ENCODE peak calls at places on chromosomes 3 and 15, in seven cellular contexts. One of them, this sample, is unnamed.
A peak's percentile ranks its signal among the peaks of the same experiment; 100 is the strongest.

GRCh38 chr3:37742574-37743212 is 119.0 kb upstream of the CTDSPL start:
- DNase-seq in NCI-H1092 treated with DMSO at 0.1 percent for 48 hours: no peak
- DNase-seq in NCI-H1105 treated with DMSO at 0.1 percent for 48 hours: no peak
- DNase-seq in heart right ventricle: no peak
- DNase-seq in activated CD8-positive, alpha-beta T cell treated with anti-CD3 and anti-CD28 coated beads, Interleukin-2, amount 10 ng/mL, durations not matched to agents 7 days and 5 days: no peak
- DNase-seq in NCI-H1417: no peak
- DNase-seq in activated effector memory CD4-positive, alpha-beta T cell treated with anti-CD3 and anti-CD28 coated beads, Interleukin-2, amount 50 U/mL, for 16 hours: no peak
- DNase-seq in this sample: no peak

GRCh38 chr3:158509891-158510290 is 61.1 kb upstream of the MLF1 start:
- DNase-seq in NCI-H1092 treated with DMSO at 0.1 percent for 48 hours: no peak
- DNase-seq in heart right ventricle: no peak
- DNase-seq in activated effector memory CD4-positive, alpha-beta T cell treated with anti-CD3 and anti-CD28 coated beads, Interleukin-2, amount 50 U/mL, for 16 hours: no peak
- DNase-seq in NCI-H1417: no peak
- DNase-seq in activated CD8-positive, alpha-beta T cell treated with anti-CD3 and anti-CD28 coated beads, Interleukin-2, amount 10 ng/mL, durations not matched to agents 7 days and 5 days: no peak
- DNase-seq in NCI-H1105 treated with DMSO at 0.1 percent for 48 hours: no peak
- DNase-seq in this sample: no peak

GRCh38 chr15:69729167-69729748 is 276.6 kb downstream of the RPLP1 start:
- DNase-seq in NCI-H1417: no peak
- DNase-seq in NCI-H1092 treated with DMSO at 0.1 percent for 48 hours: no peak
- DNase-seq in heart right ventricle: no peak
- DNase-seq in NCI-H1105 treated with DMSO at 0.1 percent for 48 hours: peak; percentile 21
- DNase-seq in activated effector memory CD4-positive, alpha-beta T cell treated with anti-CD3 and anti-CD28 coated beads, Interleukin-2, amount 50 U/mL, for 16 hours: peak; percentile 91
- DNase-seq in activated CD8-positive, alpha-beta T cell treated with anti-CD3 and anti-CD28 coated beads, Interleukin-2, amount 10 ng/mL, durations not matched to agents 7 days and 5 days: peak; percentile 81
- DNase-seq in this sample: no peak

GRCh38 chr3:129429080-129429451 is 630 bp upstream of the EFCAB12 start:
- DNase-seq in activated CD8-positive, alpha-beta T cell treated with anti-CD3 and anti-CD28 coated beads, Interleukin-2, amount 10 ng/mL, durations not matched to agents 7 days and 5 days: no peak
- DNase-seq in NCI-H1092 treated with DMSO at 0.1 percent for 48 hours: no peak
- DNase-seq in heart right ventricle: no peak
- DNase-seq in NCI-H1105 treated with DMSO at 0.1 percent for 48 hours: no peak
- DNase-seq in NCI-H1417: no peak
- DNase-seq in activated effector memory CD4-positive, alpha-beta T cell treated with anti-CD3 and anti-CD28 coated beads, Interleukin-2, amount 50 U/mL, for 16 hours: no peak
- DNase-seq in this sample: no peak

GRCh38 chr15:73631915-73632669 is 1.1 kb downstream of the NPTN start:
- DNase-seq in NCI-H1092 treated with DMSO at 0.1 percent for 48 hours: peak; percentile 8
- DNase-seq in heart right ventricle: no peak
- DNase-seq in activated effector memory CD4-positive, alpha-beta T cell treated with anti-CD3 and anti-CD28 coated beads, Interleukin-2, amount 50 U/mL, for 16 hours: peak; percentile 63
- DNase-seq in activated CD8-positive, alpha-beta T cell treated with anti-CD3 and anti-CD28 coated beads, Interleukin-2, amount 10 ng/mL, durations not matched to agents 7 days and 5 days: no peak
- DNase-seq in NCI-H1105 treated with DMSO at 0.1 percent for 48 hours: peak; percentile 6
- DNase-seq in NCI-H1417: peak; percentile 65
- DNase-seq in this sample: no peak

GRCh38 chr3:3089017-3089416 is 21.2 kb downstream of the IL5RA start:
- DNase-seq in activated effector memory CD4-positive, alpha-beta T cell treated with anti-CD3 and anti-CD28 coated beads, Interleukin-2, amount 50 U/mL, for 16 hours: no peak
- DNase-seq in NCI-H1105 treated with DMSO at 0.1 percent for 48 hours: no peak
- DNase-seq in NCI-H1417: no peak
- DNase-seq in NCI-H1092 treated with DMSO at 0.1 percent for 48 hours: no peak
- DNase-seq in activated CD8-positive, alpha-beta T cell treated with anti-CD3 and anti-CD28 coated beads, Interleukin-2, amount 10 ng/mL, durations not matched to agents 7 days and 5 days: no peak
- DNase-seq in heart right ventricle: no peak
- DNase-seq in this sample: no peak

GRCh38 chr3:17384567-17385296 is 357.7 kb downstream of the TBC1D5 start:
- DNase-seq in NCI-H1105 treated with DMSO at 0.1 percent for 48 hours: no peak
- DNase-seq in activated CD8-positive, alpha-beta T cell treated with anti-CD3 and anti-CD28 coated beads, Interleukin-2, amount 10 ng/mL, durations not matched to agents 7 days and 5 days: no peak
- DNase-seq in heart right ventricle: no peak
- DNase-seq in NCI-H1417: no peak
- DNase-seq in NCI-H1092 treated with DMSO at 0.1 percent for 48 hours: no peak
- DNase-seq in activated effector memory CD4-positive, alpha-beta T cell treated with anti-CD3 and anti-CD28 coated beads, Interleukin-2, amount 50 U/mL, for 16 hours: no peak
- DNase-seq in this sample: no peak

GRCh38 chr3:124142389-124142970 is 150.6 kb upstream of the ROPN1 start:
- DNase-seq in NCI-H1092 treated with DMSO at 0.1 percent for 48 hours: no peak
- DNase-seq in NCI-H1105 treated with DMSO at 0.1 percent for 48 hours: no peak
- DNase-seq in NCI-H1417: peak; percentile 22
- DNase-seq in activated effector memory CD4-positive, alpha-beta T cell treated with anti-CD3 and anti-CD28 coated beads, Interleukin-2, amount 50 U/mL, for 16 hours: no peak
- DNase-seq in activated CD8-positive, alpha-beta T cell treated with anti-CD3 and anti-CD28 coated beads, Interleukin-2, amount 10 ng/mL, durations not matched to agents 7 days and 5 days: no peak
- DNase-seq in heart right ventricle: no peak
- DNase-seq in this sample: no peak

GRCh38 chr15:34647569-34648334 is 64.3 kb upstream of the GOLGA8B start:
- DNase-seq in heart right ventricle: no peak
- DNase-seq in activated effector memory CD4-positive, alpha-beta T cell treated with anti-CD3 and anti-CD28 coated beads, Interleukin-2, amount 50 U/mL, for 16 hours: no peak
- DNase-seq in NCI-H1417: no peak
- DNase-seq in NCI-H1092 treated with DMSO at 0.1 percent for 48 hours: no peak
- DNase-seq in activated CD8-positive, alpha-beta T cell treated with anti-CD3 and anti-CD28 coated beads, Interleukin-2, amount 10 ng/mL, durations not matched to agents 7 days and 5 days: no peak
- DNase-seq in NCI-H1105 treated with DMSO at 0.1 percent for 48 hours: peak; percentile 1
- DNase-seq in this sample: no peak

GRCh38 chr3:99884484-99884883 is 66.8 kb downstream of the CMSS1 start:
- DNase-seq in NCI-H1092 treated with DMSO at 0.1 percent for 48 hours: no peak
- DNase-seq in NCI-H1105 treated with DMSO at 0.1 percent for 48 hours: no peak
- DNase-seq in activated CD8-positive, alpha-beta T cell treated with anti-CD3 and anti-CD28 coated beads, Interleukin-2, amount 10 ng/mL, durations not matched to agents 7 days and 5 days: no peak
- DNase-seq in activated effector memory CD4-positive, alpha-beta T cell treated with anti-CD3 and anti-CD28 coated beads, Interleukin-2, amount 50 U/mL, for 16 hours: no peak
- DNase-seq in heart right ventricle: no peak
- DNase-seq in NCI-H1417: no peak
- DNase-seq in this sample: no peak

GRCh38 chr3:18134386-18135082 is 290.6 kb downstream of the SATB1 start:
- DNase-seq in NCI-H1105 treated with DMSO at 0.1 percent for 48 hours: no peak
- DNase-seq in NCI-H1092 treated with DMSO at 0.1 percent for 48 hours: no peak
- DNase-seq in NCI-H1417: no peak
- DNase-seq in heart right ventricle: no peak
- DNase-seq in activated CD8-positive, alpha-beta T cell treated with anti-CD3 and anti-CD28 coated beads, Interleukin-2, amount 10 ng/mL, durations not matched to agents 7 days and 5 days: no peak
- DNase-seq in activated effector memory CD4-positive, alpha-beta T cell treated with anti-CD3 and anti-CD28 coated beads, Interleukin-2, amount 50 U/mL, for 16 hours: no peak
- DNase-seq in this sample: no peak

GRCh38 chr3:113105980-113106379 is 105.4 kb upstream of the BOC start:
- DNase-seq in NCI-H1105 treated with DMSO at 0.1 percent for 48 hours: no peak
- DNase-seq in NCI-H1417: no peak
- DNase-seq in activated CD8-positive, alpha-beta T cell treated with anti-CD3 and anti-CD28 coated beads, Interleukin-2, amount 10 ng/mL, durations not matched to agents 7 days and 5 days: no peak
- DNase-seq in activated effector memory CD4-positive, alpha-beta T cell treated with anti-CD3 and anti-CD28 coated beads, Interleukin-2, amount 50 U/mL, for 16 hours: no peak
- DNase-seq in NCI-H1092 treated with DMSO at 0.1 percent for 48 hours: no peak
- DNase-seq in heart right ventricle: no peak
- DNase-seq in this sample: no peak

GRCh38 chr3:152474585-152474984 is 205.9 kb downstream of the MBNL1 start:
- DNase-seq in heart right ventricle: no peak
- DNase-seq in NCI-H1105 treated with DMSO at 0.1 percent for 48 hours: peak; percentile 56
- DNase-seq in NCI-H1092 treated with DMSO at 0.1 percent for 48 hours: peak; percentile 14
- DNase-seq in activated effector memory CD4-positive, alpha-beta T cell treated with anti-CD3 and anti-CD28 coated beads, Interleukin-2, amount 50 U/mL, for 16 hours: no peak
- DNase-seq in NCI-H1417: peak; percentile 25
- DNase-seq in activated CD8-positive, alpha-beta T cell treated with anti-CD3 and anti-CD28 coated beads, Interleukin-2, amount 10 ng/mL, durations not matched to agents 7 days and 5 days: peak; percentile 36
- DNase-seq in this sample: no peak

GRCh38 chr3:44039006-44039405 is 202.7 kb upstream of the TOPAZ1 start:
- DNase-seq in NCI-H1417: no peak
- DNase-seq in NCI-H1105 treated with DMSO at 0.1 percent for 48 hours: no peak
- DNase-seq in activated CD8-positive, alpha-beta T cell treated with anti-CD3 and anti-CD28 coated beads, Interleukin-2, amount 10 ng/mL, durations not matched to agents 7 days and 5 days: no peak
- DNase-seq in NCI-H1092 treated with DMSO at 0.1 percent for 48 hours: no peak
- DNase-seq in heart right ventricle: no peak
- DNase-seq in activated effector memory CD4-positive, alpha-beta T cell treated with anti-CD3 and anti-CD28 coated beads, Interleukin-2, amount 50 U/mL, for 16 hours: no peak
- DNase-seq in this sample: no peak

GRCh38 chr3:150023239-150023636 is 52.5 kb upstream of the PFN2 start:
- DNase-seq in activated effector memory CD4-positive, alpha-beta T cell treated with anti-CD3 and anti-CD28 coated beads, Interleukin-2, amount 50 U/mL, for 16 hours: no peak
- DNase-seq in heart right ventricle: no peak
- DNase-seq in NCI-H1092 treated with DMSO at 0.1 percent for 48 hours: no peak
- DNase-seq in NCI-H1417: no peak
- DNase-seq in NCI-H1105 treated with DMSO at 0.1 percent for 48 hours: no peak
- DNase-seq in activated CD8-positive, alpha-beta T cell treated with anti-CD3 and anti-CD28 coated beads, Interleukin-2, amount 10 ng/mL, durations not matched to agents 7 days and 5 days: no peak
- DNase-seq in this sample: no peak

GRCh38 chr3:84547971-84548970 is 410.5 kb upstream of the CADM2 start:
- DNase-seq in heart right ventricle: no peak
- DNase-seq in NCI-H1105 treated with DMSO at 0.1 percent for 48 hours: no peak
- DNase-seq in activated CD8-positive, alpha-beta T cell treated with anti-CD3 and anti-CD28 coated beads, Interleukin-2, amount 10 ng/mL, durations not matched to agents 7 days and 5 days: no peak
- DNase-seq in activated effector memory CD4-positive, alpha-beta T cell treated with anti-CD3 and anti-CD28 coated beads, Interleukin-2, amount 50 U/mL, for 16 hours: no peak
- DNase-seq in NCI-H1092 treated with DMSO at 0.1 percent for 48 hours: peak; percentile 53
- DNase-seq in NCI-H1417: no peak
- DNase-seq in this sample: no peak

GRCh38 chr3:124034016-124034808 is 42.3 kb upstream of the ROPN1 start:
- DNase-seq in NCI-H1105 treated with DMSO at 0.1 percent for 48 hours: peak; percentile 48
- DNase-seq in activated effector memory CD4-positive, alpha-beta T cell treated with anti-CD3 and anti-CD28 coated beads, Interleukin-2, amount 50 U/mL, for 16 hours: peak; percentile 65
- DNase-seq in NCI-H1417: peak; percentile 56
- DNase-seq in activated CD8-positive, alpha-beta T cell treated with anti-CD3 and anti-CD28 coated beads, Interleukin-2, amount 10 ng/mL, durations not matched to agents 7 days and 5 days: peak; percentile 24
- DNase-seq in heart right ventricle: peak; percentile 31
- DNase-seq in NCI-H1092 treated with DMSO at 0.1 percent for 48 hours: peak; percentile 19
- DNase-seq in this sample: peak; percentile 84

GRCh38 chr3:17466028-17466427 is 276.4 kb downstream of the TBC1D5 start:
- DNase-seq in activated effector memory CD4-positive, alpha-beta T cell treated with anti-CD3 and anti-CD28 coated beads, Interleukin-2, amount 50 U/mL, for 16 hours: no peak
- DNase-seq in heart right ventricle: no peak
- DNase-seq in NCI-H1417: no peak
- DNase-seq in NCI-H1105 treated with DMSO at 0.1 percent for 48 hours: no peak
- DNase-seq in activated CD8-positive, alpha-beta T cell treated with anti-CD3 and anti-CD28 coated beads, Interleukin-2, amount 10 ng/mL, durations not matched to agents 7 days and 5 days: no peak
- DNase-seq in NCI-H1092 treated with DMSO at 0.1 percent for 48 hours: no peak
- DNase-seq in this sample: no peak

GRCh38 chr15:31457161-31457560 is 130.5 kb downstream of the KLF13 start:
- DNase-seq in heart right ventricle: no peak
- DNase-seq in activated effector memory CD4-positive, alpha-beta T cell treated with anti-CD3 and anti-CD28 coated beads, Interleukin-2, amount 50 U/mL, for 16 hours: no peak
- DNase-seq in NCI-H1417: no peak
- DNase-seq in activated CD8-positive, alpha-beta T cell treated with anti-CD3 and anti-CD28 coated beads, Interleukin-2, amount 10 ng/mL, durations not matched to agents 7 days and 5 days: no peak
- DNase-seq in NCI-H1092 treated with DMSO at 0.1 percent for 48 hours: no peak
- DNase-seq in NCI-H1105 treated with DMSO at 0.1 percent for 48 hours: no peak
- DNase-seq in this sample: peak; percentile 73

GRCh38 chr3:62873672-62874397 is 1.4 kb downstream of the CADPS start:
- DNase-seq in heart right ventricle: peak; percentile 70
- DNase-seq in NCI-H1092 treated with DMSO at 0.1 percent for 48 hours: peak; percentile 74
- DNase-seq in activated CD8-positive, alpha-beta T cell treated with anti-CD3 and anti-CD28 coated beads, Interleukin-2, amount 10 ng/mL, durations not matched to agents 7 days and 5 days: no peak
- DNase-seq in NCI-H1105 treated with DMSO at 0.1 percent for 48 hours: peak; percentile 76
- DNase-seq in NCI-H1417: peak; percentile 89
- DNase-seq in activated effector memory CD4-positive, alpha-beta T cell treated with anti-CD3 and anti-CD28 coated beads, Interleukin-2, amount 50 U/mL, for 16 hours: no peak
- DNase-seq in this sample: no peak

GRCh38 chr3:123066599-123066895 is 278 bp upstream of the PDIA5 start:
- DNase-seq in NCI-H1105 treated with DMSO at 0.1 percent for 48 hours: no peak
- DNase-seq in activated CD8-positive, alpha-beta T cell treated with anti-CD3 and anti-CD28 coated beads, Interleukin-2, amount 10 ng/mL, durations not matched to agents 7 days and 5 days: no peak
- DNase-seq in activated effector memory CD4-positive, alpha-beta T cell treated with anti-CD3 and anti-CD28 coated beads, Interleukin-2, amount 50 U/mL, for 16 hours: no peak
- DNase-seq in NCI-H1092 treated with DMSO at 0.1 percent for 48 hours: no peak
- DNase-seq in NCI-H1417: no peak
- DNase-seq in heart right ventricle: no peak
- DNase-seq in this sample: no peak

GRCh38 chr3:38039899-38040261 is 872 bp downstream of the DLEC1 start:
- DNase-seq in activated CD8-positive, alpha-beta T cell treated with anti-CD3 and anti-CD28 coated beads, Interleukin-2, amount 10 ng/mL, durations not matched to agents 7 days and 5 days: peak; percentile 61
- DNase-seq in activated effector memory CD4-positive, alpha-beta T cell treated with anti-CD3 and anti-CD28 coated beads, Interleukin-2, amount 50 U/mL, for 16 hours: peak; percentile 81
- DNase-seq in NCI-H1417: peak; percentile 28
- DNase-seq in NCI-H1092 treated with DMSO at 0.1 percent for 48 hours: no peak
- DNase-seq in NCI-H1105 treated with DMSO at 0.1 percent for 48 hours: no peak
- DNase-seq in heart right ventricle: peak; percentile 54
- DNase-seq in this sample: peak; percentile 90

GRCh38 chr3:76063019-76063418 is 277.7 kb upstream of the ZNF717 start:
- DNase-seq in NCI-H1105 treated with DMSO at 0.1 percent for 48 hours: no peak
- DNase-seq in activated effector memory CD4-positive, alpha-beta T cell treated with anti-CD3 and anti-CD28 coated beads, Interleukin-2, amount 50 U/mL, for 16 hours: no peak
- DNase-seq in NCI-H1092 treated with DMSO at 0.1 percent for 48 hours: no peak
- DNase-seq in NCI-H1417: no peak
- DNase-seq in heart right ventricle: no peak
- DNase-seq in activated CD8-positive, alpha-beta T cell treated with anti-CD3 and anti-CD28 coated beads, Interleukin-2, amount 10 ng/mL, durations not matched to agents 7 days and 5 days: no peak
- DNase-seq in this sample: no peak

GRCh38 chr3:147616998-147617619 is 207.9 kb downstream of the ZIC1 start:
- DNase-seq in heart right ventricle: no peak
- DNase-seq in activated CD8-positive, alpha-beta T cell treated with anti-CD3 and anti-CD28 coated beads, Interleukin-2, amount 10 ng/mL, durations not matched to agents 7 days and 5 days: no peak
- DNase-seq in activated effector memory CD4-positive, alpha-beta T cell treated with anti-CD3 and anti-CD28 coated beads, Interleukin-2, amount 50 U/mL, for 16 hours: no peak
- DNase-seq in NCI-H1105 treated with DMSO at 0.1 percent for 48 hours: peak; percentile 56
- DNase-seq in NCI-H1417: no peak
- DNase-seq in NCI-H1092 treated with DMSO at 0.1 percent for 48 hours: peak; percentile 1
- DNase-seq in this sample: no peak

GRCh38 chr3:124986153-124987143 is 51.9 kb upstream of the MUC13 start:
- DNase-seq in NCI-H1417: no peak
- DNase-seq in activated CD8-positive, alpha-beta T cell treated with anti-CD3 and anti-CD28 coated beads, Interleukin-2, amount 10 ng/mL, durations not matched to agents 7 days and 5 days: no peak
- DNase-seq in NCI-H1092 treated with DMSO at 0.1 percent for 48 hours: no peak
- DNase-seq in NCI-H1105 treated with DMSO at 0.1 percent for 48 hours: peak; percentile 19
- DNase-seq in activated effector memory CD4-positive, alpha-beta T cell treated with anti-CD3 and anti-CD28 coated beads, Interleukin-2, amount 50 U/mL, for 16 hours: no peak
- DNase-seq in heart right ventricle: no peak
- DNase-seq in this sample: no peak

GRCh38 chr15:28919201-28919627 is 33.4 kb downstream of the APBA2 start:
- DNase-seq in activated CD8-positive, alpha-beta T cell treated with anti-CD3 and anti-CD28 coated beads, Interleukin-2, amount 10 ng/mL, durations not matched to agents 7 days and 5 days: peak; percentile 66
- DNase-seq in activated effector memory CD4-positive, alpha-beta T cell treated with anti-CD3 and anti-CD28 coated beads, Interleukin-2, amount 50 U/mL, for 16 hours: peak; percentile 67
- DNase-seq in NCI-H1092 treated with DMSO at 0.1 percent for 48 hours: no peak
- DNase-seq in heart right ventricle: no peak
- DNase-seq in NCI-H1105 treated with DMSO at 0.1 percent for 48 hours: no peak
- DNase-seq in NCI-H1417: no peak
- DNase-seq in this sample: peak; percentile 77

GRCh38 chr3:72118593-72118992 is 333.6 kb upstream of the PROK2 start:
- DNase-seq in heart right ventricle: no peak
- DNase-seq in NCI-H1092 treated with DMSO at 0.1 percent for 48 hours: no peak
- DNase-seq in activated effector memory CD4-positive, alpha-beta T cell treated with anti-CD3 and anti-CD28 coated beads, Interleukin-2, amount 50 U/mL, for 16 hours: no peak
- DNase-seq in activated CD8-positive, alpha-beta T cell treated with anti-CD3 and anti-CD28 coated beads, Interleukin-2, amount 10 ng/mL, durations not matched to agents 7 days and 5 days: no peak
- DNase-seq in NCI-H1417: no peak
- DNase-seq in NCI-H1105 treated with DMSO at 0.1 percent for 48 hours: no peak
- DNase-seq in this sample: no peak

GRCh38 chr3:161008086-161008485 is 97.1 kb downstream of the B3GALNT1 start:
- DNase-seq in NCI-H1092 treated with DMSO at 0.1 percent for 48 hours: no peak
- DNase-seq in heart right ventricle: no peak
- DNase-seq in activated CD8-positive, alpha-beta T cell treated with anti-CD3 and anti-CD28 coated beads, Interleukin-2, amount 10 ng/mL, durations not matched to agents 7 days and 5 days: no peak
- DNase-seq in activated effector memory CD4-positive, alpha-beta T cell treated with anti-CD3 and anti-CD28 coated beads, Interleukin-2, amount 50 U/mL, for 16 hours: no peak
- DNase-seq in NCI-H1417: no peak
- DNase-seq in NCI-H1105 treated with DMSO at 0.1 percent for 48 hours: no peak
- DNase-seq in this sample: no peak

GRCh38 chr3:80542476-80542875 is 774.7 kb upstream of the ROBO1 start:
- DNase-seq in heart right ventricle: no peak
- DNase-seq in activated CD8-positive, alpha-beta T cell treated with anti-CD3 and anti-CD28 coated beads, Interleukin-2, amount 10 ng/mL, durations not matched to agents 7 days and 5 days: no peak
- DNase-seq in NCI-H1092 treated with DMSO at 0.1 percent for 48 hours: no peak
- DNase-seq in NCI-H1417: no peak
- DNase-seq in NCI-H1105 treated with DMSO at 0.1 percent for 48 hours: no peak
- DNase-seq in activated effector memory CD4-positive, alpha-beta T cell treated with anti-CD3 and anti-CD28 coated beads, Interleukin-2, amount 50 U/mL, for 16 hours: no peak
- DNase-seq in this sample: no peak

GRCh38 chr3:10344147-10344943 is 23.4 kb upstream of the SEC13 start:
- DNase-seq in NCI-H1092 treated with DMSO at 0.1 percent for 48 hours: peak; percentile 21
- DNase-seq in activated CD8-positive, alpha-beta T cell treated with anti-CD3 and anti-CD28 coated beads, Interleukin-2, amount 10 ng/mL, durations not matched to agents 7 days and 5 days: peak; percentile 66
- DNase-seq in heart right ventricle: peak; percentile 36
- DNase-seq in NCI-H1105 treated with DMSO at 0.1 percent for 48 hours: peak; percentile 21
- DNase-seq in NCI-H1417: no peak
- DNase-seq in activated effector memory CD4-positive, alpha-beta T cell treated with anti-CD3 and anti-CD28 coated beads, Interleukin-2, amount 50 U/mL, for 16 hours: peak; percentile 84
- DNase-seq in this sample: peak; percentile 80

GRCh38 chr3:49929333-49930240 is at the start of gene MON1A:
- DNase-seq in NCI-H1092 treated with DMSO at 0.1 percent for 48 hours: peak; percentile 74
- DNase-seq in activated CD8-positive, alpha-beta T cell treated with anti-CD3 and anti-CD28 coated beads, Interleukin-2, amount 10 ng/mL, durations not matched to agents 7 days and 5 days: peak; percentile 89
- DNase-seq in NCI-H1417: peak; percentile 86
- DNase-seq in activated effector memory CD4-positive, alpha-beta T cell treated with anti-CD3 and anti-CD28 coated beads, Interleukin-2, amount 50 U/mL, for 16 hours: peak; percentile 96
- DNase-seq in heart right ventricle: peak; percentile 98
- DNase-seq in NCI-H1105 treated with DMSO at 0.1 percent for 48 hours: peak; percentile 69
- DNase-seq in this sample: peak; percentile 99

GRCh38 chr15:40769310-40770146 is at the start of gene C15orf62:
- DNase-seq in NCI-H1092 treated with DMSO at 0.1 percent for 48 hours: peak; percentile 74
- DNase-seq in NCI-H1417: peak; percentile 47
- DNase-seq in NCI-H1105 treated with DMSO at 0.1 percent for 48 hours: peak; percentile 73
- DNase-seq in activated effector memory CD4-positive, alpha-beta T cell treated with anti-CD3 and anti-CD28 coated beads, Interleukin-2, amount 50 U/mL, for 16 hours: peak; percentile 75
- DNase-seq in heart right ventricle: no peak
- DNase-seq in activated CD8-positive, alpha-beta T cell treated with anti-CD3 and anti-CD28 coated beads, Interleukin-2, amount 10 ng/mL, durations not matched to agents 7 days and 5 days: peak; percentile 72
- DNase-seq in this sample: no peak